ENCODE peak calls at places on chromosomes 11 and 22, in nine cellular contexts. One of them, this sample, is unnamed.

GRCh38 chr11:100635194-100635593 is 51.9 kb upstream of the ARHGAP42 start:
- DNase-seq in fibroblast of lung: no peak
- DNase-seq in body of pancreas: no peak
- DNase-seq in heart left ventricle: no peak
- DNase-seq in CD8-positive, alpha-beta T cell: no peak
- DNase-seq in hepatocyte: no peak
- DNase-seq in brain microvascular endothelial cell: no peak
- DNase-seq in Peyer's patch: no peak
- DNase-seq in IMR-90: no peak
- DNase-seq in this sample: no peak

GRCh38 chr11:36404831-36405230 is 105.2 kb downstream of the TRAF6 start:
- DNase-seq in fibroblast of lung: peak; percentile 58
- DNase-seq in body of pancreas: no peak
- DNase-seq in heart left ventricle: no peak
- DNase-seq in CD8-positive, alpha-beta T cell: no peak
- DNase-seq in hepatocyte: no peak
- DNase-seq in brain microvascular endothelial cell: no peak
- DNase-seq in Peyer's patch: no peak
- DNase-seq in IMR-90: peak; percentile 28
- DNase-seq in this sample: no peak

GRCh38 chr11:108592591-108593213 is 866 bp downstream of the EXPH5 start:
- DNase-seq in fibroblast of lung: peak; percentile 16
- DNase-seq in body of pancreas: peak; percentile 42
- DNase-seq in heart left ventricle: peak; percentile 20
- DNase-seq in CD8-positive, alpha-beta T cell: no peak
- DNase-seq in hepatocyte: peak; percentile 55
- DNase-seq in brain microvascular endothelial cell: no peak
- DNase-seq in Peyer's patch: peak; percentile 16
- DNase-seq in IMR-90: no peak
- DNase-seq in this sample: peak; percentile 44

GRCh38 chr11:124586247-124586860 is 16.6 kb downstream of the OR8A1 start:
- DNase-seq in fibroblast of lung: peak; percentile 32
- DNase-seq in body of pancreas: peak; percentile 60
- DNase-seq in heart left ventricle: peak; percentile 43
- DNase-seq in CD8-positive, alpha-beta T cell: no peak
- DNase-seq in hepatocyte: peak; percentile 80
- DNase-seq in brain microvascular endothelial cell: peak; percentile 68
- DNase-seq in Peyer's patch: no peak
- DNase-seq in IMR-90: peak; percentile 66
- DNase-seq in this sample: peak; percentile 84

GRCh38 chr11:70016666-70017347 is 61.3 kb upstream of the ANO1 start:
- DNase-seq in fibroblast of lung: peak; percentile 94
- DNase-seq in body of pancreas: no peak
- DNase-seq in heart left ventricle: no peak
- DNase-seq in CD8-positive, alpha-beta T cell: no peak
- DNase-seq in hepatocyte: no peak
- DNase-seq in brain microvascular endothelial cell: peak; percentile 36
- DNase-seq in Peyer's patch: no peak
- DNase-seq in IMR-90: peak; percentile 78
- DNase-seq in this sample: peak; percentile 100

GRCh38 chr11:1817000-1817399 is 17.8 kb upstream of the SYT8 start:
- DNase-seq in fibroblast of lung: no peak
- DNase-seq in body of pancreas: no peak
- DNase-seq in heart left ventricle: no peak
- DNase-seq in CD8-positive, alpha-beta T cell: no peak
- DNase-seq in hepatocyte: no peak
- DNase-seq in brain microvascular endothelial cell: no peak
- DNase-seq in Peyer's patch: no peak
- DNase-seq in IMR-90: no peak
- DNase-seq in this sample: no peak

GRCh38 chr11:1119282-1120146 is 38.2 kb upstream of the MUC5AC start:
- DNase-seq in fibroblast of lung: no peak
- DNase-seq in body of pancreas: peak; percentile 6
- DNase-seq in heart left ventricle: no peak
- DNase-seq in CD8-positive, alpha-beta T cell: no peak
- DNase-seq in hepatocyte: no peak
- DNase-seq in brain microvascular endothelial cell: no peak
- DNase-seq in Peyer's patch: no peak
- DNase-seq in IMR-90: no peak
- DNase-seq in this sample: no peak

GRCh38 chr11:58900479-58901420 is 38.5 kb upstream of the GLYATL1 start:
- DNase-seq in fibroblast of lung: peak; percentile 78
- DNase-seq in body of pancreas: peak; percentile 88
- DNase-seq in heart left ventricle: peak; percentile 53
- DNase-seq in CD8-positive, alpha-beta T cell: no peak
- DNase-seq in hepatocyte: peak; percentile 87
- DNase-seq in brain microvascular endothelial cell: peak; percentile 78
- DNase-seq in Peyer's patch: peak; percentile 37
- DNase-seq in IMR-90: peak; percentile 73
- DNase-seq in this sample: peak; percentile 96

GRCh38 chr11:128697645-128698174 is 3.8 kb downstream of the FLI1 start:
- DNase-seq in fibroblast of lung: peak; percentile 50
- DNase-seq in body of pancreas: no peak
- DNase-seq in heart left ventricle: no peak
- DNase-seq in CD8-positive, alpha-beta T cell: no peak
- DNase-seq in hepatocyte: no peak
- DNase-seq in brain microvascular endothelial cell: no peak
- DNase-seq in Peyer's patch: no peak
- DNase-seq in IMR-90: no peak
- DNase-seq in this sample: no peak

GRCh38 chr22:27895600-27895999 is 23.5 kb downstream of the PITPNB start:
- DNase-seq in fibroblast of lung: no peak
- DNase-seq in body of pancreas: no peak
- DNase-seq in heart left ventricle: no peak
- DNase-seq in CD8-positive, alpha-beta T cell: no peak
- DNase-seq in hepatocyte: no peak
- DNase-seq in brain microvascular endothelial cell: no peak
- DNase-seq in Peyer's patch: no peak
- DNase-seq in IMR-90: no peak
- DNase-seq in this sample: no peak

GRCh38 chr22:48918585-48919186 is 909.0 kb downstream of the BRD1 start:
- DNase-seq in fibroblast of lung: no peak
- DNase-seq in body of pancreas: no peak
- DNase-seq in heart left ventricle: no peak
- DNase-seq in CD8-positive, alpha-beta T cell: no peak
- DNase-seq in hepatocyte: peak; percentile 45
- DNase-seq in brain microvascular endothelial cell: no peak
- DNase-seq in Peyer's patch: no peak
- DNase-seq in IMR-90: no peak
- DNase-seq in this sample: no peak

GRCh38 chr22:22933100-22933806 is 45.6 kb downstream of the IGLL5 start:
- DNase-seq in fibroblast of lung: no peak
- DNase-seq in body of pancreas: no peak
- DNase-seq in heart left ventricle: no peak
- DNase-seq in CD8-positive, alpha-beta T cell: no peak
- DNase-seq in hepatocyte: no peak
- DNase-seq in brain microvascular endothelial cell: no peak
- DNase-seq in Peyer's patch: no peak
- DNase-seq in IMR-90: no peak
- DNase-seq in this sample: no peak

GRCh38 chr11:74504100-74504691 is 10.7 kb upstream of the LIPT2 start:
- DNase-seq in fibroblast of lung: no peak
- DNase-seq in body of pancreas: no peak
- DNase-seq in heart left ventricle: no peak
- DNase-seq in CD8-positive, alpha-beta T cell: no peak
- DNase-seq in hepatocyte: no peak
- DNase-seq in brain microvascular endothelial cell: no peak
- DNase-seq in Peyer's patch: no peak
- DNase-seq in IMR-90: no peak
- DNase-seq in this sample: no peak

GRCh38 chr22:19961868-19962245 is 20.2 kb upstream of the TXNRD2 start:
- DNase-seq in fibroblast of lung: no peak
- DNase-seq in body of pancreas: no peak
- DNase-seq in heart left ventricle: no peak
- DNase-seq in CD8-positive, alpha-beta T cell: no peak
- DNase-seq in hepatocyte: no peak
- DNase-seq in brain microvascular endothelial cell: no peak
- DNase-seq in Peyer's patch: no peak
- DNase-seq in IMR-90: no peak
- DNase-seq in this sample: no peak

GRCh38 chr11:64826062-64826461 is 15.7 kb upstream of the MEN1 start:
- DNase-seq in fibroblast of lung: no peak
- DNase-seq in body of pancreas: no peak
- DNase-seq in heart left ventricle: no peak
- DNase-seq in CD8-positive, alpha-beta T cell: no peak
- DNase-seq in hepatocyte: no peak
- DNase-seq in brain microvascular endothelial cell: no peak
- DNase-seq in Peyer's patch: no peak
- DNase-seq in IMR-90: no peak
- DNase-seq in this sample: no peak

GRCh38 chr11:47395225-47396048 is 13.0 kb upstream of the SLC39A13 start:
- DNase-seq in fibroblast of lung: no peak
- DNase-seq in body of pancreas: no peak
- DNase-seq in heart left ventricle: no peak
- DNase-seq in CD8-positive, alpha-beta T cell: no peak
- DNase-seq in hepatocyte: no peak
- DNase-seq in brain microvascular endothelial cell: no peak
- DNase-seq in Peyer's patch: no peak
- DNase-seq in IMR-90: no peak
- DNase-seq in this sample: no peak

DNA sequence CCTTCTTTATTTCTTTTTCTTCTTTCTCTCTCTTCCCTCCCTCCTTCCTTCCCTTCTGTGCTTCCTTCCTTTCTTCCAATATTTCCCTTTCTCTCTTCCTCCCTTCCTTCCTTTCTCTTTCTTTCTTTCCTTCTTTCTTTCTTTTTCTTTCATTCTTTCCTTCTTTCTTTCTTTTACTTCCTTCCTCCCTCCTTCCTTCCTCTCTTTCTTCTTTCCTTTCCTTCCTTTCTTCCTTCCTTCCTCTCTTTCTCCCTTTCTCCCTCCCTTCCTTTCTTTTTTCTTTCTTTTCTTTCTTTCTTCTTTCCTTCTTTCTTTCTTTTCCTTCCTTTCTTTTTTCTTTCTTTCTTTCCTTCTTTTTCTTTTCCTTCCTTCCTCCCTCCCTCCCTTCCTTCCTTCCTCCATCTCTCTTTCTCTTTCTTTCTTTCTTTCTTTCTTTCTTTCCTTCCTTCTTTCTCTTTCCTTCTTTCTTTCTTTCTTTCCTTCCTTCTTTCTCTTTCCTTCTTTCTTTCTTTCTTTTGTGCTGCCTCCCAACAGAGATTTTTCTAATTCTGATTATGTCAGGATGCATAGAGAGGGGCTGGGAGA is 1.0 kb downstream of the APOBEC3A start:
- DNase-seq in fibroblast of lung: no peak
- DNase-seq in body of pancreas: no peak
- DNase-seq in heart left ventricle: no peak
- DNase-seq in CD8-positive, alpha-beta T cell: no peak
- DNase-seq in hepatocyte: no peak
- DNase-seq in brain microvascular endothelial cell: no peak
- DNase-seq in Peyer's patch: no peak
- DNase-seq in IMR-90: no peak
- DNase-seq in this sample: no peak
- TF ChIP-seq CTCF in fibroblast of lung: no peak
- TF ChIP-seq CTCF in body of pancreas: no peak
- TF ChIP-seq CTCF in heart left ventricle: no peak
- TF ChIP-seq CTCF in CD8-positive, alpha-beta T cell: no peak
- TF ChIP-seq CTCF in hepatocyte: no peak
- TF ChIP-seq CTCF in brain microvascular endothelial cell: no peak
- TF ChIP-seq CTCF in Peyer's patch: no peak
- TF ChIP-seq CTCF in IMR-90: no peak
- TF ChIP-seq CTCF in this sample: no peak

GRCh38 chr11:114250180-114250579 is 46.0 kb upstream of the NNMT start:
- DNase-seq in fibroblast of lung: no peak
- DNase-seq in body of pancreas: no peak
- DNase-seq in heart left ventricle: no peak
- DNase-seq in CD8-positive, alpha-beta T cell: no peak
- DNase-seq in hepatocyte: no peak
- DNase-seq in brain microvascular endothelial cell: no peak
- DNase-seq in Peyer's patch: no peak
- DNase-seq in IMR-90: no peak
- DNase-seq in this sample: no peak
- H3K36me3 ChIP-seq in fibroblast of lung: no peaks in the 10 kb centered on the region
- H3K36me3 ChIP-seq in body of pancreas: peaks cover 14% of the 10 kb centered on the region
- H3K36me3 ChIP-seq in heart left ventricle: peaks cover 71% of the 10 kb centered on the region
- H3K36me3 ChIP-seq in CD8-positive, alpha-beta T cell: no peaks in the 10 kb centered on the region
- H3K36me3 ChIP-seq in hepatocyte: no peaks in the 10 kb centered on the region
- H3K36me3 ChIP-seq in brain microvascular endothelial cell: no peaks in the 10 kb centered on the region
- H3K36me3 ChIP-seq in Peyer's patch: no peaks in the 10 kb centered on the region
- H3K36me3 ChIP-seq in IMR-90: no peaks in the 10 kb centered on the region
- H3K36me3 ChIP-seq in this sample: no peaks in the 10 kb centered on the region

DNA sequence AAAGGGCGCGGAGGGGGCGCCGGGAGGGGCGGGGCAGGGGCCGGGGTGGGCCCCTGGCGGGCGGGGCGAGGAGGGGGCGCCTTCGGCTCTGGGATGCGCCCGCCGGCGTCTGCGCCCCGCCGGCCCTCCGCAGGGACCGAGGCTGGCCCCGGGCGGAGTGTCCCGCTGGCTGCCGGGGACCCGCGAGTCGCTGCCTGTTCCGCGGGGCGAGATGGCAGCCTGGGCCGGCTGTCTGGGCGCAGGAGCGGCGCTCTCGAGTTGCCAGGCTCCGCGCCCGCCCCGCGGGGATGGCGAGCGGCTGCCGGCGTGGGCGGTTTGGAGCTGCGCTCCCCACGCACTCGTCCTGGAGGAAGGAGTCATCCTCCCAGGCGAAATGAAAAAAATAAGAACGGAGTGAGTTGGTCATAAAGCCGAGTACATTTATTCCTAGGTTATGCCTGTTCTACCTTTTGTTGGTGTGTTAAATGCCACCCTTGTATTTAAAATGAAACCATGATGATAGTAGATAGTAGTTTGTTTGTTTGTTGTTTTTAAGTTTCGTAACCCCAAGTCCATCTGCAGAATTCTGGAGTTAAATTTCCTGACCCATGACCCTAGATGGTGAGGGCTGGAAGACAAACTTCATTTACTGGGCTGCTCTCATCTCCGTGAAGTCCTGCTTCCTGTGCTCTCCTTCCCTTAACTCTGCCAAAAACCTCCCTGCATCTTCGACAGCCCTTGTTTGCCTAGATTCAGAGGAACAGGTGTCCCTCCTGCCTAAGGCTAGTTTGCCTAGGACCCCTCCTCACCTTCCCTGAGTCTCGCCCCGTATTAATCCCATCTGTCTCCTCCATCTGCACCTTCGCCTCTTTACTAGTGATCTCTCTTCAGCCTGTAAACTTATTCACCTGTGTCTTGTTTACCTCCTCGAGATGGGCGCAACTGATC is 32.8 kb downstream of the EIF3F start:
- DNase-seq in fibroblast of lung: peak; percentile 37
- DNase-seq in body of pancreas: no peak
- DNase-seq in heart left ventricle: no peak
- DNase-seq in CD8-positive, alpha-beta T cell: no peak
- DNase-seq in hepatocyte: peak; percentile 36
- DNase-seq in brain microvascular endothelial cell: no peak
- DNase-seq in Peyer's patch: no peak
- DNase-seq in IMR-90: peak; percentile 40
- DNase-seq in this sample: no peak
- TF ChIP-seq CTCF in fibroblast of lung: no peak
- TF ChIP-seq CTCF in body of pancreas: no peak
- TF ChIP-seq CTCF in heart left ventricle: no peak
- TF ChIP-seq CTCF in CD8-positive, alpha-beta T cell: no peak
- TF ChIP-seq CTCF in hepatocyte: no peak
- TF ChIP-seq CTCF in brain microvascular endothelial cell: no peak
- TF ChIP-seq CTCF in Peyer's patch: no peak
- TF ChIP-seq CTCF in IMR-90: no peak
- TF ChIP-seq CTCF in this sample: no peak

DNA sequence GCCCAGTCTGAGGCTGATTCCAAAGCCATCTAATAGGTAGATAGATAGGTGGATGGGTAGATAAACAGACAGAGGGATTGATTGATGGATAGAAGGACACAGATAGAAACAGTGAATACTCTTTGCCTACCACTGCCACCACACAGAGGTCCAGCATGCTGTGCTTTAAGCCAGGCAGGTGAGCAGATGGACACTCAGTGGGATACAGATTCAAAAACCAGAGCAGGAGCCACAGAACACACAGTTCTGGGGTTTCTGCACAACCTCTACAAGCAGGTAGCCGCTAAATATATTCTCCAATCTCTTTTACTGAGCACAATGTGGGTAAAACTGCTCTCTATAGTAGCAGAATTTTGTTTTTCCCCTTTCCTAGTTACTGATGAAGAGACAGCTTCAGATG is 20.5 kb upstream of the JHY start:
- DNase-seq in fibroblast of lung: no peak
- DNase-seq in body of pancreas: no peak
- DNase-seq in heart left ventricle: no peak
- DNase-seq in CD8-positive, alpha-beta T cell: no peak
- DNase-seq in hepatocyte: no peak
- DNase-seq in brain microvascular endothelial cell: no peak
- DNase-seq in Peyer's patch: no peak
- DNase-seq in IMR-90: no peak
- DNase-seq in this sample: no peak
- H3K36me3 ChIP-seq in fibroblast of lung: no peaks in the 10 kb centered on the region
- H3K36me3 ChIP-seq in body of pancreas: no peaks in the 10 kb centered on the region
- H3K36me3 ChIP-seq in heart left ventricle: no peaks in the 10 kb centered on the region
- H3K36me3 ChIP-seq in CD8-positive, alpha-beta T cell: peaks cover 66% of the 10 kb centered on the region
- H3K36me3 ChIP-seq in hepatocyte: no peaks in the 10 kb centered on the region
- H3K36me3 ChIP-seq in brain microvascular endothelial cell: no peaks in the 10 kb centered on the region
- H3K36me3 ChIP-seq in Peyer's patch: no peaks in the 10 kb centered on the region
- H3K36me3 ChIP-seq in IMR-90: no peaks in the 10 kb centered on the region
- H3K36me3 ChIP-seq in this sample: no peaks in the 10 kb centered on the region

This sample was measured in PC-3.